ENCODE peak calls at places on chromosomes 6 and 20, in seven cellular contexts. Z is IMR-90, J is left ventricle myocardium inferior, E is heart right ventricle, K is neuronal stem cell, S is psoas muscle, M is SJSA1. X is an unnamed sample. For H3K36me3 and H3K27me3, the result is how much of the 10 kb centered on the place peaks cover.

GRCh38 chr6:41648070-41648585 is 9.9 kb downstream of the MDFI start:
- DNase-seq in Z (no peak), J (no peak), M (no peak), S (no peak), E (no peak), K (no peak), X (peak)

GRCh38 chr6:54698974-54699373 is 147.6 kb upstream of the FAM83B start:
- DNase-seq in E (no peak), S (no peak), J (no peak), K (no peak), Z (no peak), M (no peak), X (no peak)

GRCh38 chr6:1667012-1667804 is 57.5 kb downstream of the FOXC1 start:
- DNase-seq in S (no peak), K (no peak), J (no peak), E (no peak), Z (peak), M (no peak), X (no peak)

GRCh38 chr20:420721-421574 is 12.8 kb downstream of the RBCK1 start:
- DNase-seq in K (no peak), J (no peak), S (no peak), M (no peak), Z (no peak), E (no peak), X (peak)

GRCh38 chr20:62603021-62603906 is 39.0 kb upstream of the SLCO4A1 start:
- DNase-seq in K (no peak), J (peak), S (peak), E (peak), M (peak), Z (peak), X (peak)

GRCh38 chr6:10397756-10398438 is 17.0 kb downstream of the TFAP2A start:
- DNase-seq in S (no peak), M (no peak), J (no peak), E (no peak), K (no peak), Z (no peak), X (no peak)

GRCh38 chr20:17849901-17850673 is 118.5 kb downstream of the SNX5 start:
- DNase-seq in E (peak), J (peak), K (no peak), M (peak), S (peak), Z (peak), X (peak)

GRCh38 chr6:34573567-34574183 is 17.5 kb upstream of the SPDEF start:
- DNase-seq in J (no peak), M (no peak), E (no peak), S (peak), Z (no peak), K (no peak), X (no peak)

GRCh38 chr6:43644940-43645612 is at the start of gene RSPH9:
- DNase-seq in E (peak), Z (peak), M (no peak), S (peak), K (peak), J (peak), X (peak)

DNA sequence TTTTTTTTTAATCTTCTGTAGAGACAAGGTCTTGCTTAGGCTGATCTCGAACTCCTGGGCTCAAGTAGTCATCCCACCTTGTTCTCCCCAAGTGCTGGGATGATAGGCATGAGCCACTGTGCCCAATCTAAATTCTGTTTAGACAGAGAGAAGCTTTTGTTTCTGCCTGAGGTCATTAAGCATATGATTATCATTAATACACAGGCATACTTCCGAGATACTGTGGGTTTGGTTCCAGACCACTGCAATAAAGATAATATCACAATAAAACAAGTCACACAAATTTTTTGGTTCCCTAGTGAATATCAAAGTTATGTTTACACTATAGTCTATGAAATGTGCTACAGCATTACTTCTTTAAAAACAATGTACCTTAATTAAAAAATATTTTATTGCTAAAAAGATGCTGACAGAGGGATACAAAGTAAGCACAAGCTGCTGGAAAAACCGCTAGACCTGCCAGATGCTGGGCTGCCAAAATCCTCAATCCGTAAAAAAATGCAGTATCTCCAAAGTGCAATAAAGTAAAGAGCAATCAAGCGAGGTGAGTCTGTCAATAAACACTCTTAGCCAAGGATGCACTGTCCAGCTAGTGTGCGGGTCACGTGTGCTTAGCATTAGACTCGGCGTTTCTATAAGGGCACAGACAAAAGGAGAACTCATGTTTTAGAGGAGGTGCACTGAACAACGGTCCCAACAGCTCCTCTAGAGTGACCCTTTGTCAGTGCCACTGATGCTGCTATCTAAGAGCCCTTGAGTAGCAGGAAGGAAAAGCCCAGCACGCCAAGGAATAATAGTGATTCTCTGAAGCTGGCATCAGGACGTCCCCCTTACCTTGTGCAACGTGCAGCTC is 16.1 kb downstream of the TXNDC5 start:
- DNase-seq in J (no peak), E (no peak), K (no peak), Z (no peak), S (no peak), M (no peak), X (no peak)
- H3K4me3 ChIP-seq in J (no peak), E (no peak), K (no peak), Z (no peak), S (no peak), M (no peak), X (no peak)

GRCh38 chr6:152221806-152222628 is 414.5 kb downstream of the ESR1 start:
- DNase-seq in K (no peak), Z (no peak), E (no peak), J (no peak), S (no peak), M (no peak), X (no peak)

GRCh38 chr6:152220785-152221184 is 413.3 kb downstream of the ESR1 start:
- DNase-seq in Z (no peak), E (no peak), K (no peak), J (no peak), M (no peak), S (no peak), X (no peak)

GRCh38 chr6:152223622-152224021 is 413.5 kb downstream of the SYNE1 start:
- DNase-seq in E (no peak), Z (no peak), J (no peak), K (no peak), M (no peak), S (no peak), X (no peak)

DNA sequence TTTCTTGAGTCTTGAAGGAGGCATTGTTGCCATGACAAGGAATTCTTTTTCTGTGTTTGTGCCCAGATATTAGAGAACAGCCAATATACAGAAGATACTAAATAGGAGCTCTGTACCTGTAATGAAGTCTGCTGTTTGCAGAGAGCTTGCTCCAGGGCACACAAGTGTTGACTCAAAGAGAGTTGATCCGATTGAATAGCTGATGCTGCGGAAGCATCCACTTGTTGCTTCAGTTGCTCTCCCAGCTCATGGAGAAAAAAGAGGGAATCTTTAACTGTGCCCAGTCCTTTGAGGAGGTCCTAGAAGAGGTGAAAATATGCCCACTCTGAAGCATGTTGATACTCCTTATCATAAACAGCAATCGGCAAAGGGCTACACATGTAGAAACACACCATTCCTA is 411.4 kb downstream of the ESR1 start:
- DNase-seq in S (no peak), E (no peak), M (no peak), Z (no peak), J (no peak), K (no peak), X (no peak)
- H3K36me3 ChIP-seq in S (under half), E (half or more), M (half or more), Z (under half), J (half or more), K (under half), X (under half)

GRCh38 chr6:47034421-47034820 is 7.7 kb downstream of the ADGRF1 start:
- DNase-seq in Z (no peak), S (no peak), J (no peak), M (no peak), K (no peak), E (no peak), X (no peak)
- H3K27me3 ChIP-seq in Z (under half), S (under half), J (under half), M (under half), K (under half), E (under half), X (under half)

GRCh38 chr6:105882071-105882803 is 203.9 kb upstream of the PRDM1 start:
- DNase-seq in Z (peak), S (no peak), E (no peak), M (no peak), K (no peak), J (no peak), X (no peak)

GRCh38 chr6:105886066-105886811 is 199.9 kb upstream of the PRDM1 start:
- DNase-seq in Z (no peak), S (no peak), E (no peak), M (no peak), J (no peak), K (no peak), X (no peak)

GRCh38 chr6:105884426-105884825 is 201.7 kb upstream of the PRDM1 start:
- DNase-seq in Z (no peak), M (no peak), K (no peak), S (no peak), J (no peak), E (no peak), X (no peak)

GRCh38 chr6:105882833-105883232 is 203.3 kb upstream of the PRDM1 start:
- DNase-seq in E (no peak), Z (peak), J (no peak), K (no peak), M (no peak), S (no peak), X (no peak)

GRCh38 chr6:105883966-105884365 is 202.2 kb upstream of the PRDM1 start:
- DNase-seq in J (no peak), E (no peak), Z (no peak), M (no peak), K (no peak), S (no peak), X (no peak)
- H3K4me3 ChIP-seq in J (no peak), E (no peak), Z (no peak), M (no peak), K (no peak), S (no peak), X (no peak)

DNA sequence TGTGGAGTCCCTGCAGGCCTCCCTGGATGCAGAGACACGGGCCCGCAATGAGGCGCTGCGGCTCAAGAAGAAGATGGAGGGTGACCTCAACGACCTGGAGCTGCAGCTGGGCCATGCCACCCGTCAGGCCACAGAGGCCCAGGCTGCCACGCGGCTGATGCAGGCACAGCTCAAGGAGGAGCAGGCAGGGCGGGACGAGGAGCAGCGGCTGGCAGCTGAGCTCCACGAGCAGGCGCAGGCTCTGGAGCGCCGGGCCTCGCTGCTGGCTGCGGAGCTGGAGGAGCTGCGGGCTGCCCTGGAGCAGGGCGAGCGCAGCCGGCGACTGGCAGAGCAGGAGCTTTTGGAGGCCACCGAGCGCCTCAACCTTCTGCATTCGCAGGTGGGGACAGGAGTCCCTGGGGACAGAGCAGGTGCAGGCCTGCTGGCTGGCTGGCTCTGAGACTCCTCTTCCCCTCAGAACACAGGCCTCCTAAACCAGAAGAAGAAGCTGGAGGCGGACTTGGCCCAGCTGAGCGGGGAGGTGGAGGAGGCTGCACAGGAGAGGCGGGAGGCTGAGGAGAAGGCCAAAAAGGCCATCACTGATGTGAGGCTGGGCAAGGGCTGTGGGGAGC is 44.7 kb downstream of the MYH7B start:
- DNase-seq in E (no peak), J (peak), K (no peak), M (no peak), Z (no peak), S (no peak), X (no peak)
- H3K36me3 ChIP-seq in E (half or more), J (half or more), K (half or more), M (half or more), Z (half or more), S (under half), X (under half)